ENCODE peak calls at places on chromosome 19, in six cellular contexts. One of them, this sample, is unnamed.
A peak's percentile ranks its signal among the peaks of the same experiment; 100 is the strongest.

GRCh38 chr19:3175761-3176714 is 2.5 kb upstream of the S1PR4 start:
- DNase-seq in SK-N-SH: no peak
- DNase-seq in K562: no peak
- DNase-seq in HepG2: no peak
- DNase-seq in HCT116: peak; percentile 65
- DNase-seq in GM12878: peak; percentile 57
- DNase-seq in this sample: no peak

GRCh38 chr19:2800506-2800905 is 15.2 kb downstream of the THOP1 start:
- DNase-seq in K562: no peak
- DNase-seq in GM12878: no peak
- DNase-seq in HCT116: no peak
- DNase-seq in SK-N-SH: no peak
- DNase-seq in HepG2: no peak
- DNase-seq in this sample: no peak

GRCh38 chr19:45247136-45247535 is 1.9 kb upstream of the EXOC3L2 start:
- DNase-seq in K562: no peak
- DNase-seq in GM12878: no peak
- DNase-seq in HepG2: no peak
- DNase-seq in SK-N-SH: no peak
- DNase-seq in HCT116: no peak
- DNase-seq in this sample: no peak

GRCh38 chr19:46404039-46404883 is 9.1 kb downstream of the CCDC8 start:
- DNase-seq in GM12878: no peak
- DNase-seq in HCT116: no peak
- DNase-seq in SK-N-SH: no peak
- DNase-seq in K562: peak; percentile 33
- DNase-seq in HepG2: peak; percentile 69
- DNase-seq in this sample: no peak

GRCh38 chr19:7808108-7808507 is 21.9 kb upstream of the EVI5L start:
- DNase-seq in HepG2: no peak
- DNase-seq in SK-N-SH: no peak
- DNase-seq in GM12878: no peak
- DNase-seq in HCT116: no peak
- DNase-seq in K562: no peak
- DNase-seq in this sample: no peak

GRCh38 chr19:13006431-13007281 is 11.4 kb downstream of the NFIX start:
- DNase-seq in K562: no peak
- DNase-seq in HepG2: no peak
- DNase-seq in SK-N-SH: peak; percentile 27
- DNase-seq in GM12878: no peak
- DNase-seq in HCT116: no peak
- DNase-seq in this sample: no peak

GRCh38 chr19:32223595-32224370 is 121.6 kb upstream of the ZNF507 start:
- DNase-seq in GM12878: no peak
- DNase-seq in HepG2: no peak
- DNase-seq in K562: no peak
- DNase-seq in HCT116: no peak
- DNase-seq in SK-N-SH: peak; percentile 30
- DNase-seq in this sample: no peak

GRCh38 chr19:7545295-7545694 is 9.8 kb downstream of the PNPLA6 start:
- DNase-seq in GM12878: no peak
- DNase-seq in HepG2: no peak
- DNase-seq in HCT116: no peak
- DNase-seq in K562: no peak
- DNase-seq in SK-N-SH: no peak
- DNase-seq in this sample: no peak

GRCh38 chr19:44762033-44762432 is 13.5 kb downstream of the BCL3 start:
- DNase-seq in HCT116: no peak
- DNase-seq in K562: no peak
- DNase-seq in SK-N-SH: no peak
- DNase-seq in GM12878: no peak
- DNase-seq in HepG2: no peak
- DNase-seq in this sample: no peak

GRCh38 chr19:39870171-39870971 is 24.2 kb upstream of the FBL start:
- DNase-seq in GM12878: no peak
- DNase-seq in SK-N-SH: no peak
- DNase-seq in HepG2: no peak
- DNase-seq in K562: no peak
- DNase-seq in HCT116: no peak
- DNase-seq in this sample: no peak

GRCh38 chr19:45824531-45825262 is 9.6 kb upstream of the RSPH6A start:
- DNase-seq in HepG2: no peak
- DNase-seq in SK-N-SH: no peak
- DNase-seq in K562: no peak
- DNase-seq in GM12878: no peak
- DNase-seq in HCT116: no peak
- DNase-seq in this sample: no peak

GRCh38 chr19:48394331-48395169 is 1.1 kb downstream of the GRIN2D start:
- DNase-seq in HepG2: no peak
- DNase-seq in HCT116: no peak
- DNase-seq in K562: no peak
- DNase-seq in SK-N-SH: no peak
- DNase-seq in GM12878: no peak
- DNase-seq in this sample: no peak

GRCh38 chr19:31139871-31140505 is 209.2 kb downstream of the TSHZ3 start:
- DNase-seq in SK-N-SH: no peak
- DNase-seq in K562: no peak
- DNase-seq in HepG2: no peak
- DNase-seq in HCT116: no peak
- DNase-seq in GM12878: no peak
- DNase-seq in this sample: no peak

GRCh38 chr19:49875801-49876421 is 1.2 kb downstream of the AKT1S1 start:
- DNase-seq in SK-N-SH: peak; percentile 82
- DNase-seq in HepG2: peak; percentile 51
- DNase-seq in HCT116: no peak
- DNase-seq in GM12878: no peak
- DNase-seq in K562: peak; percentile 76
- DNase-seq in this sample: peak; percentile 72

GRCh38 chr19:31330761-31331160 is 18.5 kb downstream of the TSHZ3 start:
- DNase-seq in GM12878: no peak
- DNase-seq in K562: no peak
- DNase-seq in SK-N-SH: no peak
- DNase-seq in HCT116: no peak
- DNase-seq in HepG2: no peak
- DNase-seq in this sample: no peak

GRCh38 chr19:58330458-58330857 is 3.7 kb downstream of the ZSCAN22 start:
- DNase-seq in GM12878: no peak
- DNase-seq in HepG2: no peak
- DNase-seq in K562: peak; percentile 66
- DNase-seq in SK-N-SH: no peak
- DNase-seq in HCT116: no peak
- DNase-seq in this sample: peak; percentile 22

GRCh38 chr19:53647792-53648191 is 16.0 kb downstream of the DPRX start:
- DNase-seq in HCT116: no peak
- DNase-seq in K562: no peak
- DNase-seq in GM12878: no peak
- DNase-seq in SK-N-SH: no peak
- DNase-seq in HepG2: no peak
- DNase-seq in this sample: no peak

GRCh38 chr19:2977686-2978466 is 512 bp downstream of the TLE6 start:
- DNase-seq in K562: peak; percentile 88
- DNase-seq in HepG2: no peak
- DNase-seq in GM12878: no peak
- DNase-seq in SK-N-SH: no peak
- DNase-seq in HCT116: no peak
- DNase-seq in this sample: no peak

GRCh38 chr19:38006361-38007045 is 99.5 kb downstream of the SIPA1L3 start:
- DNase-seq in HepG2: peak; percentile 72
- DNase-seq in K562: no peak
- DNase-seq in SK-N-SH: no peak
- DNase-seq in GM12878: peak; percentile 52
- DNase-seq in HCT116: no peak
- DNase-seq in this sample: no peak

GRCh38 chr19:3335431-3336350 is 30.7 kb upstream of the NFIC start:
- DNase-seq in SK-N-SH: no peak
- DNase-seq in HepG2: no peak
- DNase-seq in HCT116: no peak
- DNase-seq in K562: no peak
- DNase-seq in GM12878: no peak
- DNase-seq in this sample: no peak

GRCh38 chr19:39679791-39680168 is 24.1 kb downstream of the LGALS16 start:
- DNase-seq in K562: no peak
- DNase-seq in SK-N-SH: no peak
- DNase-seq in GM12878: no peak
- DNase-seq in HepG2: no peak
- DNase-seq in HCT116: no peak
- DNase-seq in this sample: no peak

GRCh38 chr19:46478356-46478986 is 7.1 kb upstream of the PNMA8A start:
- DNase-seq in HCT116: no peak
- DNase-seq in HepG2: no peak
- DNase-seq in SK-N-SH: peak; percentile 66
- DNase-seq in K562: peak; percentile 44
- DNase-seq in GM12878: no peak
- DNase-seq in this sample: no peak

GRCh38 chr19:52941941-52942370 is 18.7 kb upstream of the ZNF888 start:
- DNase-seq in HCT116: no peak
- DNase-seq in HepG2: no peak
- DNase-seq in GM12878: no peak
- DNase-seq in K562: peak; percentile 55
- DNase-seq in SK-N-SH: peak; percentile 25
- DNase-seq in this sample: peak; percentile 56

GRCh38 chr19:1725100-1726064 is 27.9 kb upstream of the ONECUT3 start:
- DNase-seq in K562: peak; percentile 88
- DNase-seq in GM12878: no peak
- DNase-seq in HCT116: no peak
- DNase-seq in SK-N-SH: peak; percentile 100
- DNase-seq in HepG2: peak; percentile 25
- DNase-seq in this sample: peak; percentile 36

GRCh38 chr19:49461656-49462055 is 8.6 kb downstream of the ALDH16A1 start:
- DNase-seq in HepG2: no peak
- DNase-seq in GM12878: no peak
- DNase-seq in K562: no peak
- DNase-seq in SK-N-SH: no peak
- DNase-seq in HCT116: no peak
- DNase-seq in this sample: no peak

GRCh38 chr19:17671906-17672305 is 16.2 kb downstream of the UNC13A start:
- DNase-seq in SK-N-SH: peak; percentile 73
- DNase-seq in HCT116: peak; percentile 68
- DNase-seq in GM12878: no peak
- DNase-seq in HepG2: peak; percentile 24
- DNase-seq in K562: peak; percentile 79
- DNase-seq in this sample: peak; percentile 38

GRCh38 chr19:11494634-11495285 is 10.9 kb downstream of the ZNF653 start:
- DNase-seq in K562: no peak
- DNase-seq in GM12878: no peak
- DNase-seq in HepG2: no peak
- DNase-seq in SK-N-SH: peak; percentile 14
- DNase-seq in HCT116: no peak
- DNase-seq in this sample: no peak

GRCh38 chr19:41253660-41254059 is 10.5 kb upstream of the HNRNPUL1 start:
- DNase-seq in GM12878: no peak
- DNase-seq in SK-N-SH: no peak
- DNase-seq in K562: no peak
- DNase-seq in HepG2: no peak
- DNase-seq in HCT116: no peak
- DNase-seq in this sample: no peak

GRCh38 chr19:41245779-41246297 is 18.3 kb upstream of the HNRNPUL1 start:
- DNase-seq in SK-N-SH: no peak
- DNase-seq in HepG2: no peak
- DNase-seq in GM12878: no peak
- DNase-seq in HCT116: no peak
- DNase-seq in K562: no peak
- DNase-seq in this sample: no peak

GRCh38 chr19:41244117-41244516 is 20.1 kb upstream of the HNRNPUL1 start:
- DNase-seq in K562: no peak
- DNase-seq in HepG2: no peak
- DNase-seq in SK-N-SH: no peak
- DNase-seq in GM12878: no peak
- DNase-seq in HCT116: no peak
- DNase-seq in this sample: no peak

GRCh38 chr19:41249707-41250423 is 14.3 kb upstream of the HNRNPUL1 start:
- DNase-seq in K562: no peak
- DNase-seq in HCT116: no peak
- DNase-seq in HepG2: no peak
- DNase-seq in GM12878: no peak
- DNase-seq in SK-N-SH: no peak
- DNase-seq in this sample: no peak

GRCh38 chr19:41248895-41249294 is 15.3 kb upstream of the HNRNPUL1 start:
- DNase-seq in GM12878: no peak
- DNase-seq in HepG2: no peak
- DNase-seq in HCT116: no peak
- DNase-seq in SK-N-SH: no peak
- DNase-seq in K562: peak; percentile 7
- DNase-seq in this sample: no peak
- TF ChIP-seq MAX in GM12878: no peak
- TF ChIP-seq MAX in HepG2: no peak
- TF ChIP-seq MAX in HCT116: no peak
- TF ChIP-seq MAX in SK-N-SH: no peak
- TF ChIP-seq MAX in K562: no peak
- TF ChIP-seq MAX in this sample: no peak

GRCh38 chr19:5254543-5254942 is 86.1 kb downstream of the PTPRS start:
- DNase-seq in SK-N-SH: no peak
- DNase-seq in GM12878: no peak
- DNase-seq in HCT116: no peak
- DNase-seq in K562: no peak
- DNase-seq in HepG2: no peak
- DNase-seq in this sample: no peak
- H2AFZ ChIP-seq in SK-N-SH: no peak overlapping the region
- H2AFZ ChIP-seq in GM12878: no peak overlapping the region
- H2AFZ ChIP-seq in HCT116: no peak overlapping the region
- H2AFZ ChIP-seq in K562: no peak overlapping the region
- H2AFZ ChIP-seq in HepG2: no peak overlapping the region
- H2AFZ ChIP-seq in this sample: no peak overlapping the region

DNA sequence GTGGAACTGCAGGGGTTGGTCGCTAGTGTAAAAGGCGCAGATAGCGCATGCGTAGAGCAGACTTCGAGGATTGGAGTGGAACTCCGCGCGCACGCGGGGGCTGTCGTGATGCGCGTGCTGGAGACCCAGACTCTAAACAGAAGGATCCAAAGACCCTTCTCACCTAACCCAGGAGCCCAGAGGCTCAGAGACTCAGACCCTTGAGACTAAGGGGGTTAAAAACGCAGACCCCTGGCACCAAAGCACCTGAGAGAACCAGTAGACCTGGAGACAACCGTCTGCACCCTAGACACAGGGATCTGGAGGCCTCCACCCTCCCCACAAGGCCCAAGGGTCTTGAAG is 567 bp upstream of the CTU1 start:
- DNase-seq in SK-N-SH: no peak
- DNase-seq in GM12878: no peak
- DNase-seq in HCT116: no peak
- DNase-seq in K562: no peak
- DNase-seq in HepG2: no peak
- DNase-seq in this sample: no peak
- TF ChIP-seq POLR2AphosphoS5 in SK-N-SH: no peak
- TF ChIP-seq POLR2AphosphoS5 in GM12878: no peak
- TF ChIP-seq POLR2AphosphoS5 in HCT116: no peak
- TF ChIP-seq POLR2AphosphoS5 in K562: no peak
- TF ChIP-seq POLR2AphosphoS5 in HepG2: no peak
- TF ChIP-seq POLR2AphosphoS5 in this sample: no peak

DNA sequence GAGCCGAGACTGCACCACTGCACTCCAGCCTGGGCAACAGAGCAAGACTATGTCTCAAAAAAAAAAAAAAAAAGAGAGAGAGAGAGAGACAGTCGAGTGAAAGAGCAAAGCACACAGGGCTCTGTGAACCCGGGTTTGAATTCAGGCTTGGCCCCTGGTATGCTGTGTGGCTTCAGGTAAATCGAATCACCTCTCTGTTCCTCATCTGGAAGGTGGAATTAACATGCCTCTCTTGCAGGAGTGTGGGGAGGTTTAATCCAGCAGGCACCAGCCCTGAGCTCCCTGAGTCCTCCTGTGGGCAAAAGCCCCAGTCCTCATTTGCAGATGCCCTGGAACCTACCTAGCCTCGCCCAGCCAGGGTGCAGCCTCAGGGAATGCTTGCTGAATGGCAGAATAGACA is 4.7 kb upstream of the ZNRF4 start:
- DNase-seq in HepG2: no peak
- DNase-seq in GM12878: no peak
- DNase-seq in SK-N-SH: no peak
- DNase-seq in HCT116: no peak
- DNase-seq in K562: no peak
- DNase-seq in this sample: no peak
- TF ChIP-seq MAX in HepG2: no peak
- TF ChIP-seq MAX in GM12878: no peak
- TF ChIP-seq MAX in SK-N-SH: no peak
- TF ChIP-seq MAX in HCT116: no peak
- TF ChIP-seq MAX in K562: no peak
- TF ChIP-seq MAX in this sample: no peak